ENCODE peak calls at places on chromosomes 3 and 15, in six cellular contexts. M is COR-L47; Z is progenitor cell of endocrine pancreas; J is fibroblast of pulmonary artery; T is stimulated activated CD8-positive, alpha-beta memory T cell treated with anti-CD3 and anti-CD28 coated beads, Interleukin-7, amount 100 ng/mL, for 4 hours; B is WTC11. S is an unnamed sample.

GRCh38 chr3:197309528-197310361 is 11.3 kb upstream of the DLG1 start:
- DNase-seq in T (no peak), M (no peak), Z (no peak), B (no peak), J (peak), S (no peak)

GRCh38 chr3:138187296-138188012 is at the start of gene ARMC8:
- DNase-seq in T (no peak), B (peak), M (peak), J (peak), Z (peak), S (peak)

GRCh38 chr15:65028921-65029735 is at the start of gene MTFMT:
- DNase-seq in M (peak), Z (peak), B (peak), T (peak), J (peak), S (peak)

GRCh38 chr3:66473637-66474036 is 27.2 kb downstream of the LRIG1 start:
- DNase-seq in M (no peak), T (peak), Z (no peak), B (no peak), J (peak), S (no peak)

GRCh38 chr15:29220852-29221251 is 48.8 kb downstream of the NSMCE3 start:
- DNase-seq in M (no peak), Z (no peak), J (no peak), B (no peak), T (no peak), S (no peak)

GRCh38 chr15:77118787-77119410 is 48.0 kb upstream of the TSPAN3 start:
- DNase-seq in J (peak), B (no peak), Z (no peak), M (peak), T (no peak), S (peak)

GRCh38 chr3:187382609-187383151 is 14.5 kb downstream of the RTP4 start:
- DNase-seq in Z (no peak), M (no peak), T (no peak), B (no peak), J (peak), S (no peak)

GRCh38 chr3:128610671-128611070 is 39.9 kb downstream of the RPN1 start:
- DNase-seq in T (no peak), B (no peak), Z (no peak), J (no peak), M (no peak), S (no peak)

GRCh38 chr15:33211409-33211808 is 16.9 kb upstream of the FMN1 start:
- DNase-seq in Z (no peak), T (no peak), B (no peak), M (peak), J (no peak), S (peak)

GRCh38 chr3:196260784-196261183 is 26.7 kb downstream of the PCYT1A start:
- DNase-seq in Z (no peak), M (no peak), T (no peak), J (no peak), B (no peak), S (no peak)

GRCh38 chr3:10772230-10773161 is 43.5 kb upstream of the SLC6A11 start:
- DNase-seq in J (peak), M (no peak), Z (no peak), T (no peak), B (peak), S (no peak)

GRCh38 chr3:152254031-152254430 is 14.7 kb upstream of the MBNL1 start:
- DNase-seq in J (no peak), M (no peak), T (no peak), Z (no peak), B (no peak), S (no peak)

GRCh38 chr3:31942446-31942845 is 38.6 kb downstream of the OSBPL10 start:
- DNase-seq in J (no peak), T (no peak), Z (no peak), M (no peak), B (no peak), S (no peak)